ENCODE peak calls at places on chromosomes 7 and 10, in four cellular contexts. R, D, B and P are unnamed samples.

GRCh38 chr10:46237815-46238510 is 48.8 kb upstream of the ANTXRL start:
- DNase-seq in D (no peak), B (no peak), R (no peak), P (no peak)

GRCh38 chr7:149209518-149210269 is 14.3 kb downstream of the ZNF282 start:
- DNase-seq in B (no peak), R (peak; percentile 60), D (no peak), P (peak; percentile 94)

GRCh38 chr10:110346914-110347313 is 42.2 kb upstream of the SMNDC1 start:
- DNase-seq in D (no peak), R (no peak), B (no peak), P (no peak)

GRCh38 chr7:70092314-70093303 is 494.3 kb downstream of the AUTS2 start:
- DNase-seq in D (peak; percentile 14), B (peak; percentile 20), R (peak; percentile 65), P (no peak)

GRCh38 chr7:73730485-73730884 is 8.1 kb downstream of the ABHD11 start:
- DNase-seq in D (no peak), B (no peak), R (no peak), P (no peak)

GRCh38 chr7:100827330-100828226 is at the start of gene EPHB4:
- DNase-seq in R (peak; percentile 91), B (peak; percentile 95), D (peak; percentile 90), P (peak; percentile 97)

GRCh38 chr10:44036425-44036824 is 348.5 kb downstream of the CXCL12 start:
- DNase-seq in R (no peak), B (no peak), D (no peak), P (no peak)

GRCh38 chr7:411677-412312 is 107.9 kb downstream of the PDGFA start:
- DNase-seq in R (no peak), B (no peak), D (no peak), P (peak; percentile 46)

GRCh38 chr10:91389636-91390512 is 20.3 kb upstream of the HECTD2 start:
- DNase-seq in R (peak; percentile 86), B (no peak), D (peak; percentile 9), P (peak; percentile 24)

GRCh38 chr10:84607523-84607922 is 279.1 kb downstream of the CCSER2 start:
- DNase-seq in R (no peak), D (no peak), B (no peak), P (no peak)

GRCh38 chr10:112526130-112526529 is 79.1 kb downstream of the VTI1A start:
- DNase-seq in D (no peak), R (no peak), B (no peak), P (no peak)

GRCh38 chr10:130336612-130337304 is 200.6 kb downstream of the GLRX3 start:
- DNase-seq in R (no peak), B (no peak), D (no peak), P (peak; percentile 70)

GRCh38 chr10:93894516-93895378 is 969 bp downstream of the SLC35G1 start:
- DNase-seq in R (no peak), D (no peak), B (no peak), P (peak; percentile 12)

GRCh38 chr7:32204361-32205018 is 134.3 kb upstream of the PDE1C start:
- DNase-seq in B (peak; percentile 74), D (peak; percentile 74), R (peak; percentile 80), P (peak; percentile 54)

GRCh38 chr10:100997364-100998182 is 2.0 kb upstream of the LZTS2 start:
- DNase-seq in B (peak; percentile 69), R (peak; percentile 91), D (peak; percentile 73), P (peak; percentile 96)

GRCh38 chr10:93515071-93515962 is 18.9 kb downstream of the CEP55 start:
- DNase-seq in R (no peak), B (no peak), D (no peak), P (no peak)

GRCh38 chr7:66075590-66076458 is at the start of gene ASL:
- DNase-seq in B (peak; percentile 90), R (peak; percentile 98), D (peak; percentile 93), P (peak; percentile 100)

GRCh38 chr10:113381906-113382562 is 170.8 kb upstream of the HABP2 start:
- DNase-seq in B (peak; percentile 22), D (peak; percentile 15), R (no peak), P (no peak)

GRCh38 chr10:114655671-114656070 is 2.4 kb downstream of the ABLIM1 start:
- DNase-seq in D (no peak), B (no peak), R (no peak), P (no peak)
- H3K4me3 ChIP-seq in D (no peak overlapping the region), B (no peak overlapping the region), R (no peak overlapping the region), P (no peak overlapping the region)

GRCh38 chr10:95211606-95212279 is 17.7 kb downstream of the ACSM6 start:
- DNase-seq in R (no peak), B (no peak), D (no peak), P (no peak)
- H3K36me3 ChIP-seq in R (no peaks in the 10 kb centered on the region), B (no peaks in the 10 kb centered on the region), D (no peaks in the 10 kb centered on the region), P (peaks cover 2% of the 10 kb centered on the region)

GRCh38 chr7:27196287-27196739 is 3.6 kb downstream of the HOXA13 start:
- DNase-seq in D (peak; percentile 82), R (peak; percentile 89), B (peak; percentile 90), P (peak; percentile 85)

GRCh38 chr7:27199820-27200760 is at the start of gene HOXA13:
- DNase-seq in B (no peak), D (no peak), R (peak; percentile 89), P (peak; percentile 89)

GRCh38 chr7:27197137-27198042 is 2.5 kb downstream of the HOXA13 start:
- DNase-seq in D (no peak), B (no peak), R (no peak), P (no peak)

GRCh38 chr7:27198871-27199801 is 755 bp downstream of the HOXA13 start:
- DNase-seq in R (no peak), B (no peak), D (no peak), P (peak; percentile 87)

GRCh38 chr7:27198138-27198841 is 1.6 kb downstream of the HOXA13 start:
- DNase-seq in B (no peak), R (no peak), D (no peak), P (peak; percentile 55)
- H3K27me3 ChIP-seq in B (peaks cover 62% of the 10 kb centered on the region), R (peaks cover 80% of the 10 kb centered on the region), D (peaks cover 98% of the 10 kb centered on the region), P (peaks cover 99% of the 10 kb centered on the region)

GRCh38 chr7:128352138-128352537 is 8.4 kb upstream of the RBM28 start:
- DNase-seq in B (no peak), D (peak; percentile 30), R (peak; percentile 63), P (peak; percentile 95)
- H3K4me3 ChIP-seq in B (no peak overlapping the region), D (peak overlapping the region; percentile 38), R (no peak overlapping the region), P (no peak overlapping the region)

GRCh38 chr7:114484226-114484625 is 69.6 kb downstream of the FOXP2 start:
- DNase-seq in B (no peak), R (no peak), D (no peak), P (no peak)
- H3K36me3 ChIP-seq in B (no peaks in the 10 kb centered on the region), R (no peaks in the 10 kb centered on the region), D (no peaks in the 10 kb centered on the region), P (no peaks in the 10 kb centered on the region)